ENCODE peak calls at places on chromosome 5, in eight cellular contexts. H is A549, A is SK-N-SH, W is HCT116, F is HepG2, R is H1, Q is K562, U is GM12878. P is an unnamed sample.

GRCh38 chr5:116271432-116271831 is 186.6 kb downstream of the COMMD10 start:
- DNase-seq in F (no peak), H (no peak), W (no peak), U (no peak), R (no peak), A (no peak), Q (no peak), P (peak; percentile 82)

GRCh38 chr5:143318270-143318669 is 85.2 kb downstream of the NR3C1 start:
- DNase-seq in R (no peak), F (no peak), H (no peak), Q (no peak), W (no peak), U (no peak), A (no peak), P (no peak)

GRCh38 chr5:144203750-144204596 is 33.3 kb downstream of the KCTD16 start:
- DNase-seq in W (peak; percentile 57), R (no peak), F (peak; percentile 42), Q (peak; percentile 26), A (peak; percentile 34), U (no peak), H (no peak), P (peak; percentile 82)

GRCh38 chr5:52893863-52894262 is 95.3 kb upstream of the ITGA2 start:
- DNase-seq in W (no peak), A (no peak), F (no peak), Q (no peak), R (no peak), U (no peak), H (no peak), P (no peak)

GRCh38 chr5:73030995-73031394 is 75.2 kb downstream of the FCHO2 start:
- DNase-seq in W (peak; percentile 66), A (peak; percentile 9), Q (no peak), H (peak; percentile 11), U (no peak), F (peak; percentile 5), R (no peak), P (peak; percentile 90)

GRCh38 chr5:59999056-59999455 is 105.5 kb upstream of the PDE4D start:
- DNase-seq in R (no peak), U (no peak), Q (no peak), A (no peak), F (no peak), W (no peak), H (no peak), P (no peak)

GRCh38 chr5:141513627-141514329 is 24.9 kb downstream of the PCDHGC5 start:
- DNase-seq in W (no peak), U (peak; percentile 75), F (no peak), H (no peak), Q (no peak), A (peak; percentile 86), R (no peak), P (peak; percentile 87)

GRCh38 chr5:127332250-127332649 is 41.7 kb downstream of the MEGF10 start:
- DNase-seq in A (no peak), R (no peak), H (no peak), F (no peak), Q (no peak), W (no peak), U (no peak), P (no peak)

GRCh38 chr5:9733456-9733855 is 103.3 kb upstream of the TAS2R1 start:
- DNase-seq in F (no peak), H (no peak), Q (no peak), U (no peak), R (no peak), W (no peak), A (no peak), P (peak; percentile 38)

GRCh38 chr5:169347786-169348185 is 46.8 kb upstream of the SLIT3 start:
- DNase-seq in R (no peak), W (no peak), A (no peak), H (no peak), Q (no peak), U (no peak), F (no peak), P (no peak)

GRCh38 chr5:169344629-169345028 is 43.7 kb upstream of the SLIT3 start:
- DNase-seq in H (no peak), U (no peak), A (no peak), W (no peak), R (no peak), F (no peak), Q (no peak), P (no peak)

GRCh38 chr5:169339869-169340268 is 38.9 kb upstream of the SLIT3 start:
- DNase-seq in W (no peak), H (no peak), R (no peak), Q (no peak), F (no peak), A (no peak), U (peak; percentile 8), P (no peak)

GRCh38 chr5:169343761-169344160 is 42.8 kb upstream of the SLIT3 start:
- DNase-seq in U (no peak), A (no peak), Q (no peak), W (no peak), F (no peak), R (no peak), H (no peak), P (no peak)
- TF ChIP-seq RAD21 in U (no peak), A (no peak), Q (no peak), W (no peak), F (no peak), R (no peak), H (no peak), P (no peak)

GRCh38 chr5:78300464-78301045 is 6.1 kb upstream of the AP3B1 start:
- DNase-seq in F (no peak), A (no peak), U (no peak), W (peak; percentile 23), Q (no peak), H (no peak), R (no peak), P (peak; percentile 23)
- TF ChIP-seq CTCF in F (no peak), A (peak; percentile 33), U (peak; percentile 30), W (peak; percentile 65), Q (no peak), H (peak; percentile 61), R (no peak), P (peak; percentile 45)

DNA sequence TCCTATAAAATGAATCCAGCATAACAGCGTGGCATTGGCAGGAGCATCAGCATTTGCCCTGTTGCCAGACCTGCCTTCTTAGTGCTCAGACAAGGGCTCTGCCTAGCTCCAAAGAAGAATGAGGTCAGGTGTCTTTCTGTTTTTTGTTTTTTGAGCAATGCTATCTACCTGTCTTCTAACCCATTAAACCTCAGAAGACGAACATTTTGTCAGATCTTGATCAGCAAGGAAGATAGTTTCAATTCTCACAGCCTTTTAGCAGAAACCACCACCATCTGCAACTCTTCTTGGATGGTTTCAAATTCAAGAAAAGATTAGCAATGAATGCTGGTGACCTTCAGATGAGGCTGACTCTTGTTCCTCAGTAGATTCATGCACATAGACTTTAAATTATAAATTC is 103.5 kb upstream of the IQGAP2 start:
- DNase-seq in A (no peak), R (no peak), U (peak; percentile 25), H (no peak), Q (no peak), F (no peak), W (no peak), P (no peak)
- TF ChIP-seq RAD21 in A (no peak), R (no peak), U (no peak), H (no peak), Q (no peak), F (no peak), W (no peak), P (no peak)

GRCh38 chr5:55176176-55176818 is 3.3 kb upstream of the CDC20B start:
- DNase-seq in A (peak; percentile 71), R (no peak), Q (peak; percentile 82), U (no peak), F (peak; percentile 34), H (peak; percentile 73), W (no peak), P (no peak)
- TF ChIP-seq CTCF in A (no peak), R (no peak), Q (peak; percentile 34), U (no peak), F (peak; percentile 22), H (no peak), W (no peak), P (peak; percentile 7)

DNA sequence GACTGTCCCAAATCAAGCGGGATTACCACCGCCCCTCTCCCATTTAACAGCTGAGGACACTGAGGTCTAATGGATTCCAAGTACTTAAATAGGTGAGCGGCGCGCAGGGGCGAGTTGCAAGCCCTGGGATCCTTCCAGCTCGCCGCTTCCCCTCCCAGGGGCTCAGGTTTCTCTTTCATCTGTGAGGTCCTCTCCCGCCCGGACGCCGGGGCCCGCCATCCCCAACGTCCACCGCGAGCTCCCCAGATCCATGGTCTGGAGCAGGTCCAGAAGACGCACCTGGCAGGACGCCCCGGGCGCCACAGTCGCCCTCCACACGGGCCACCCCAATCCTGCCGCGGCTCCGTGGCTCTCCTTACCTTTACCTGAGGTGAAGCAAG is 319 bp downstream of the STARD4 start:
- DNase-seq in A (no peak), W (no peak), Q (no peak), F (peak; percentile 18), H (peak; percentile 26), U (no peak), R (no peak), P (peak; percentile 31)
- TF ChIP-seq RAD21 in A (no peak), W (no peak), Q (no peak), F (peak; percentile 52), H (no peak), U (no peak), R (no peak), P (no peak)

DNA sequence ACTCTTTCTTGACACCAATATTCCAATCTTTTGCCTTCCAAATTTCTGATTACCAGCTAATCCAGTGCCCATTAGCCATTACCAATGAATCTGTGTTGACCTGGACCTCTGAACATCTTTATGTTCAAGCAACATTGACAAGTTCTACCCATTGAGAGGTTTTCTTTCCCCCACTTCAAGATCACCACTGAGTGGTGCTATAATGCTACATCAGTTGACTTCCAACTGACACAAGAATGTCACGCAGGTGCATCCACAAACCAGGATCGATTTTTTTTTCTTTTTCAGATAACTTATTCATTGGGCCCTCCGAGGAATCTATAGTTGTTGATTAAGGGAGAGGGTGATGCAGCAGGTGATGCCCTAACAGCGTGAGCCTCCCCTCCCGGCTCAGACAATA is 102.6 kb downstream of the SLC1A3 start:
- DNase-seq in F (no peak), A (no peak), W (no peak), H (no peak), R (no peak), U (no peak), Q (no peak), P (no peak)
- TF ChIP-seq CTCF in F (no peak), A (no peak), W (peak; percentile 10), H (no peak), R (no peak), U (no peak), Q (no peak), P (no peak)

P was measured in IMR-90.